ENCODE peak calls at places on chromosomes 7 and 10, in nine cellular contexts. One of them, this sample, is unnamed.

GRCh38 chr7:1922071-1922869 is 252.2 kb downstream of the ELFN1 start:
- DNase-seq in transverse colon: no peak
- DNase-seq in GM12865: no peak
- DNase-seq in brain microvascular endothelial cell: no peak
- DNase-seq in mesendoderm: no peak
- DNase-seq in T follicular helper cell: no peak
- DNase-seq in CD4-positive, alpha-beta T cell: no peak
- DNase-seq in stimulated activated CD8-positive, alpha-beta memory T cell treated with anti-CD3 and anti-CD28 coated beads, Interleukin-2, amount 100 ng/mL, for 48 hours: peak
- DNase-seq in ACHN: no peak
- DNase-seq in this sample: no peak

GRCh38 chr10:122468923-122469781 is 7.8 kb downstream of the HTRA1 start:
- DNase-seq in transverse colon: no peak
- DNase-seq in GM12865: no peak
- DNase-seq in brain microvascular endothelial cell: peak
- DNase-seq in mesendoderm: no peak
- DNase-seq in T follicular helper cell: no peak
- DNase-seq in CD4-positive, alpha-beta T cell: no peak
- DNase-seq in stimulated activated CD8-positive, alpha-beta memory T cell treated with anti-CD3 and anti-CD28 coated beads, Interleukin-2, amount 100 ng/mL, for 48 hours: no peak
- DNase-seq in ACHN: peak
- DNase-seq in this sample: peak

GRCh38 chr10:100816671-100817070 is 71.3 kb downstream of the PAX2 start:
- DNase-seq in transverse colon: no peak
- DNase-seq in GM12865: no peak
- DNase-seq in brain microvascular endothelial cell: no peak
- DNase-seq in mesendoderm: peak
- DNase-seq in T follicular helper cell: no peak
- DNase-seq in CD4-positive, alpha-beta T cell: no peak
- DNase-seq in stimulated activated CD8-positive, alpha-beta memory T cell treated with anti-CD3 and anti-CD28 coated beads, Interleukin-2, amount 100 ng/mL, for 48 hours: no peak
- DNase-seq in ACHN: no peak
- DNase-seq in this sample: no peak

GRCh38 chr10:84360634-84361365 is 32.4 kb downstream of the CCSER2 start:
- DNase-seq in transverse colon: no peak
- DNase-seq in GM12865: no peak
- DNase-seq in brain microvascular endothelial cell: peak
- DNase-seq in mesendoderm: peak
- DNase-seq in T follicular helper cell: no peak
- DNase-seq in CD4-positive, alpha-beta T cell: no peak
- DNase-seq in stimulated activated CD8-positive, alpha-beta memory T cell treated with anti-CD3 and anti-CD28 coated beads, Interleukin-2, amount 100 ng/mL, for 48 hours: no peak
- DNase-seq in ACHN: peak
- DNase-seq in this sample: peak

GRCh38 chr7:5348134-5349004 is 65.6 kb downstream of the SLC29A4 start:
- DNase-seq in transverse colon: no peak
- DNase-seq in GM12865: no peak
- DNase-seq in brain microvascular endothelial cell: no peak
- DNase-seq in mesendoderm: no peak
- DNase-seq in T follicular helper cell: no peak
- DNase-seq in CD4-positive, alpha-beta T cell: no peak
- DNase-seq in stimulated activated CD8-positive, alpha-beta memory T cell treated with anti-CD3 and anti-CD28 coated beads, Interleukin-2, amount 100 ng/mL, for 48 hours: no peak
- DNase-seq in ACHN: no peak
- DNase-seq in this sample: no peak

GRCh38 chr7:158108646-158109293 is 478.9 kb downstream of the PTPRN2 start:
- DNase-seq in transverse colon: no peak
- DNase-seq in GM12865: no peak
- DNase-seq in brain microvascular endothelial cell: no peak
- DNase-seq in mesendoderm: peak
- DNase-seq in T follicular helper cell: no peak
- DNase-seq in CD4-positive, alpha-beta T cell: no peak
- DNase-seq in stimulated activated CD8-positive, alpha-beta memory T cell treated with anti-CD3 and anti-CD28 coated beads, Interleukin-2, amount 100 ng/mL, for 48 hours: no peak
- DNase-seq in ACHN: no peak
- DNase-seq in this sample: no peak

GRCh38 chr7:74403521-74404387 is 50.0 kb upstream of the GTF2IRD1 start:
- DNase-seq in transverse colon: no peak
- DNase-seq in GM12865: no peak
- DNase-seq in brain microvascular endothelial cell: no peak
- DNase-seq in mesendoderm: no peak
- DNase-seq in T follicular helper cell: no peak
- DNase-seq in CD4-positive, alpha-beta T cell: no peak
- DNase-seq in stimulated activated CD8-positive, alpha-beta memory T cell treated with anti-CD3 and anti-CD28 coated beads, Interleukin-2, amount 100 ng/mL, for 48 hours: no peak
- DNase-seq in ACHN: no peak
- DNase-seq in this sample: no peak

GRCh38 chr7:76513817-76514799 is 3.8 kb downstream of the UPK3B start:
- DNase-seq in transverse colon: no peak
- DNase-seq in GM12865: no peak
- DNase-seq in brain microvascular endothelial cell: no peak
- DNase-seq in mesendoderm: no peak
- DNase-seq in T follicular helper cell: no peak
- DNase-seq in CD4-positive, alpha-beta T cell: no peak
- DNase-seq in stimulated activated CD8-positive, alpha-beta memory T cell treated with anti-CD3 and anti-CD28 coated beads, Interleukin-2, amount 100 ng/mL, for 48 hours: no peak
- DNase-seq in ACHN: peak
- DNase-seq in this sample: no peak

GRCh38 chr7:631966-632830 is 94.3 kb upstream of the DNAAF5 start:
- DNase-seq in transverse colon: no peak
- DNase-seq in GM12865: no peak
- DNase-seq in brain microvascular endothelial cell: no peak
- DNase-seq in mesendoderm: no peak
- DNase-seq in T follicular helper cell: no peak
- DNase-seq in CD4-positive, alpha-beta T cell: no peak
- DNase-seq in stimulated activated CD8-positive, alpha-beta memory T cell treated with anti-CD3 and anti-CD28 coated beads, Interleukin-2, amount 100 ng/mL, for 48 hours: no peak
- DNase-seq in ACHN: no peak
- DNase-seq in this sample: no peak

GRCh38 chr7:72504057-72504456 is 91.9 kb upstream of the CALN1 start:
- DNase-seq in transverse colon: no peak
- DNase-seq in GM12865: no peak
- DNase-seq in brain microvascular endothelial cell: no peak
- DNase-seq in mesendoderm: no peak
- DNase-seq in T follicular helper cell: no peak
- DNase-seq in CD4-positive, alpha-beta T cell: no peak
- DNase-seq in stimulated activated CD8-positive, alpha-beta memory T cell treated with anti-CD3 and anti-CD28 coated beads, Interleukin-2, amount 100 ng/mL, for 48 hours: no peak
- DNase-seq in ACHN: no peak
- DNase-seq in this sample: peak

GRCh38 chr10:125127110-125127509 is 33.3 kb downstream of the CTBP2 start:
- DNase-seq in transverse colon: no peak
- DNase-seq in GM12865: no peak
- DNase-seq in brain microvascular endothelial cell: no peak
- DNase-seq in mesendoderm: no peak
- DNase-seq in T follicular helper cell: no peak
- DNase-seq in CD4-positive, alpha-beta T cell: no peak
- DNase-seq in stimulated activated CD8-positive, alpha-beta memory T cell treated with anti-CD3 and anti-CD28 coated beads, Interleukin-2, amount 100 ng/mL, for 48 hours: no peak
- DNase-seq in ACHN: no peak
- DNase-seq in this sample: no peak

GRCh38 chr7:81264116-81264515 is 345.3 kb upstream of the SEMA3C start:
- DNase-seq in transverse colon: no peak
- DNase-seq in GM12865: no peak
- DNase-seq in brain microvascular endothelial cell: no peak
- DNase-seq in mesendoderm: no peak
- DNase-seq in T follicular helper cell: no peak
- DNase-seq in CD4-positive, alpha-beta T cell: no peak
- DNase-seq in stimulated activated CD8-positive, alpha-beta memory T cell treated with anti-CD3 and anti-CD28 coated beads, Interleukin-2, amount 100 ng/mL, for 48 hours: no peak
- DNase-seq in ACHN: no peak
- DNase-seq in this sample: peak

This sample was measured in myocyte.